ENCODE peak calls at places on chromosomes 4 and X, in ten cellular contexts. S is astrocyte of the spinal cord; F is HAP-1; A is CD8-positive, alpha-beta T cell; X is GM06990; P is coronary artery; N is small intestine; Q is effector memory CD4-positive, alpha-beta T cell; K is Karpas-422; H is endodermal cell. U is an unnamed sample.

GRCh38 chr4:185792384-185793146 is 19.4 kb downstream of the SORBS2 start:
- DNase-seq in S (peak), F (peak), H (no peak), K (no peak), N (no peak), P (no peak), Q (no peak), X (no peak), A (no peak), U (no peak)

GRCh38 chrX:147736045-147736444 is 175.7 kb upstream of the FMR1 start:
- DNase-seq in A (no peak), S (no peak), H (peak), P (no peak), Q (no peak), K (no peak), X (no peak), F (no peak), N (no peak), U (no peak)

GRCh38 chrX:50874878-50875277 is 35.7 kb upstream of the BMP15 start:
- DNase-seq in A (no peak), S (no peak), K (no peak), X (no peak), H (peak), N (no peak), Q (no peak), F (no peak), P (no peak), U (no peak)

GRCh38 chr4:1727117-1728031 is 6.1 kb downstream of the TACC3 start:
- DNase-seq in X (no peak), H (no peak), A (no peak), Q (no peak), F (no peak), N (peak), S (peak), P (no peak), K (no peak), U (peak)

GRCh38 chr4:4734425-4734824 is 125.0 kb upstream of the MSX1 start:
- DNase-seq in P (no peak), F (peak), A (no peak), H (no peak), X (no peak), N (no peak), Q (no peak), K (no peak), S (no peak), U (no peak)

GRCh38 chrX:155048997-155049619 is 21.8 kb downstream of the CMC4 start:
- DNase-seq in S (peak), K (peak), H (peak), Q (peak), F (peak), P (no peak), X (no peak), N (peak), A (peak), U (peak)

GRCh38 chr4:165318982-165319381 is 8.5 kb upstream of the MSMO1 start:
- DNase-seq in S (no peak), K (no peak), Q (no peak), A (no peak), H (no peak), N (no peak), P (no peak), X (no peak), F (no peak), U (no peak)

GRCh38 chr4:149910177-149910576 is 94.5 kb upstream of the IQCM start:
- DNase-seq in Q (no peak), H (no peak), K (no peak), F (no peak), S (no peak), N (no peak), P (no peak), A (no peak), X (no peak), U (no peak)

GRCh38 chrX:134604701-134605271 is 53.5 kb downstream of the PLAC1 start:
- DNase-seq in P (no peak), X (no peak), H (no peak), K (no peak), A (no peak), Q (no peak), F (peak), S (no peak), N (peak), U (peak)

GRCh38 chr4:77854431-77855111 is 8.1 kb upstream of the MRPL1 start:
- DNase-seq in Q (no peak), K (no peak), P (no peak), F (no peak), N (peak), S (no peak), H (no peak), X (no peak), A (no peak), U (no peak)

GRCh38 chr4:27043200-27043599 is 182.6 kb downstream of the STIM2 start:
- DNase-seq in A (no peak), Q (no peak), X (no peak), S (no peak), N (no peak), P (no peak), H (no peak), K (no peak), F (no peak), U (no peak)

GRCh38 chr4:27049101-27049829 is 188.6 kb downstream of the STIM2 start:
- DNase-seq in K (no peak), X (no peak), S (no peak), N (no peak), Q (no peak), F (no peak), A (no peak), P (no peak), H (peak), U (no peak)

GRCh38 chr4:27050731-27051130 is 190.1 kb downstream of the STIM2 start:
- DNase-seq in Q (no peak), S (no peak), N (no peak), P (no peak), K (no peak), H (peak), A (no peak), X (no peak), F (no peak), U (no peak)

GRCh38 chr4:27046851-27047250 is 186.2 kb downstream of the STIM2 start:
- DNase-seq in Q (no peak), H (no peak), F (no peak), S (no peak), N (no peak), P (no peak), K (no peak), A (no peak), X (no peak), U (no peak)

GRCh38 chr4:27048350-27049100 is 187.9 kb downstream of the STIM2 start:
- DNase-seq in X (no peak), K (peak), N (peak), Q (no peak), H (no peak), P (no peak), S (peak), F (no peak), A (no peak), U (no peak)
- H3K4me3 ChIP-seq in X (no peak), K (no peak), N (no peak), Q (no peak), H (no peak), P (peak), S (peak), F (peak), A (no peak), U (peak)

GRCh38 chr4:85884251-85884650 is 409.3 kb downstream of the ARHGAP24 start:
- DNase-seq in N (no peak), X (no peak), A (no peak), F (no peak), S (no peak), Q (no peak), K (no peak), P (no peak), H (no peak), U (no peak)
- H3K4me3 ChIP-seq in N (no peak), X (no peak), A (no peak), F (no peak), S (no peak), Q (no peak), K (no peak), P (no peak), H (peak), U (no peak)

DNA sequence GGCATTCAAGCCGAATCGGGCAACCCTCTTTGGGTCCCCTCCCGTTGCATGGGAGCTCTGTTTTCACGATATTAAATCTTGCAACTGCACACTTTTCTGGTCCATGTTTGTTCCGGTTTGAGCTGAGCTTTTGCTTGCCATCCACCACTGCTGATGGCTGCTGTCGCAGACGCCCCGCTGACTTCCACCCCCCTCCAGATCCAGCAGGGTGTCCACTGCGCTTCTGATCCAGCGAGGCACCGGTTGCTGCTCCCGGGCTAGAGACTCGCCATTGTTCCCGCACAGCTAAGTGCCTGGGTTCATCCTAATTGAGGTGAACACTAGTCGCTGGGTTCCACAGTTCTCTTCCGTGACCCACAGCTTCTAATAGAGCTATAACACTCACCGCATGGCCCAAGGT is 13.3 kb downstream of the ACOX3 start:
- DNase-seq in N (no peak), Q (no peak), X (no peak), S (no peak), P (no peak), A (no peak), K (no peak), H (no peak), F (no peak), U (peak)
- H3K4me3 ChIP-seq in N (no peak), Q (no peak), X (peak), S (peak), P (peak), A (peak), K (peak), H (peak), F (peak), U (peak)

GRCh38 chr4:53171797-53172196 is 194.1 kb downstream of the SCFD2 start:
- DNase-seq in S (no peak), A (no peak), K (no peak), H (no peak), F (no peak), N (no peak), P (no peak), X (no peak), Q (no peak), U (no peak)

GRCh38 chr4:53174824-53175223 is 191.0 kb downstream of the SCFD2 start:
- DNase-seq in K (no peak), F (no peak), X (no peak), S (no peak), A (no peak), Q (no peak), N (no peak), P (no peak), H (no peak), U (no peak)

GRCh38 chr4:53169695-53170617 is 195.9 kb downstream of the SCFD2 start:
- DNase-seq in K (no peak), H (no peak), F (no peak), X (peak), A (no peak), Q (no peak), S (no peak), N (no peak), P (no peak), U (no peak)

GRCh38 chr4:53175640-53176039 is 190.2 kb downstream of the SCFD2 start:
- DNase-seq in X (no peak), P (no peak), A (no peak), S (no peak), N (no peak), F (no peak), Q (no peak), H (no peak), K (no peak), U (no peak)

DNA sequence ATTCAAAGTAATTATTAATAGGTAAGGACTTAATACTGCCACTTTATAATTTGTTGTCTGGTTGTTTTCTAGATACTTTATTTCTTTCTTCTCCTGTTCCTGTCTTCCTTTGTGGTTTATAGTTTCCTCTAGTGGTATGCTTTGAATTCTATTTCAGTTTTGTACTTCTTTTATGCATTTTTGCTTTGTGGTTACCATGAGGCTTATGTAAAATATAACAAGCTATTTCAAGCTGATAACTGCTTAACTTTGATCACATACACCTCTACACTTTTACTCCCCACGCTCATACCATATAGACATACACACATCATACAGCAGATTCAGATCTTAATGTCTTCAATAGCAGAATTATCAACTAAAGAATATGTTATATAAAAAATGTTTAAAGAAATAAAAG is 192.3 kb downstream of the SCFD2 start:
- DNase-seq in H (no peak), X (no peak), A (no peak), Q (no peak), F (no peak), S (no peak), P (no peak), K (no peak), N (no peak), U (no peak)
- H3K4me3 ChIP-seq in H (no peak), X (no peak), A (no peak), Q (no peak), F (no peak), S (no peak), P (no peak), K (no peak), N (no peak), U (no peak)

DNA sequence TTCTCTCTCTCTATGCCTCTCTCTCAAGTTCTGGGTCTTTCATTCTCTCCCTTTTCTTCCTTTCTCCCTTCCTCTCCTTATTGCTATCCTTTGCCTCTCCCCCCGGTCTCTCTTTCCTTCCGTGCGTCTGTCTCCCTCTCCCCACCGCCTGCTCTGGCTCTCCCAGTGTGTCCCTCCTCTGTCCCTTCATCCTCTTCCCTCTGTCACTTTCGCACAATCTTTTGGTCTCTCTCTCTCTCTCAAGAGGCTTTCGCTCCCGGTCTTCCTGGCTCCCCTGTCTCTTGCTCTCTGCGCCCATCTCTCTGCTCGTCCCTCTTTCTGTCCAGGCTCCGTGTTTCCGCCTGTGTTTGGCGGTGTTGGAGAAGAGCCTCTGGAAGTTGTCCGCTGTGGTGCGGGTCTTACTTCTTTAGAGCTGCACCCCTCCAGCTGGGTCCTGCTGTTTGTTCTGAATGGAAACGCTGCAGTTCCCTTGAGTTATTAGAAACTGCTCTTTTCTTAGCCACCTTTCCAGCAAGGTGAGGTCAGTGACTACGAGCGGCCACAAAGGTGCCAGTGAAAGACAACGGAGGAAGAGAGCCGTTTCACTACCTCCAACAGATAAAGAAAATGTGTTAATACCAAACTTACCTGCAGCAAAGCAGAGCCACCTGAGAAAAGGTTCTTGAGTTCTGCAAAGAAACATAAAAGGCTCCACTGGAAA is 1.1 kb downstream of the BMPR1B start:
- DNase-seq in N (no peak), X (no peak), F (peak), P (no peak), H (peak), Q (no peak), K (no peak), S (peak), A (no peak), U (no peak)
- H3K4me3 ChIP-seq in N (no peak), X (no peak), F (peak), P (peak), H (peak), Q (no peak), K (no peak), S (peak), A (no peak), U (peak)